ENCODE peak calls at places on chromosomes 11 and 22, in nine cellular contexts. G is GM12891, M is testis, W is amniotic stem cell, B is neural crest cell, L is astrocyte of the hippocampus, T is esophagus muscularis mucosa, P is keratinocyte, R is tibial nerve. C is an unnamed sample.

GRCh38 chr11:12139144-12139881 is 28.9 kb downstream of the MICAL2 start:
- DNase-seq in G (no peak), L (peak), P (no peak), T (no peak), W (no peak), R (no peak), M (no peak), B (no peak), C (no peak)

GRCh38 chr11:119992171-119993051 is 145.5 kb downstream of the TRIM29 start:
- DNase-seq in B (no peak), T (no peak), G (no peak), M (no peak), P (no peak), R (no peak), L (no peak), W (no peak), C (no peak)

GRCh38 chr11:125272092-125272491 is 107.5 kb downstream of the PKNOX2 start:
- DNase-seq in W (no peak), L (peak), G (no peak), M (no peak), T (no peak), B (no peak), R (no peak), P (peak), C (no peak)

GRCh38 chr22:19480173-19480568 is 451 bp downstream of the CDC45 start:
- DNase-seq in P (no peak), R (no peak), M (no peak), T (no peak), B (no peak), G (no peak), L (no peak), W (no peak), C (no peak)

GRCh38 chr22:37627545-37627944 is 11.9 kb upstream of the SH3BP1 start:
- DNase-seq in B (no peak), W (no peak), L (no peak), R (no peak), P (no peak), M (no peak), T (no peak), G (no peak), C (no peak)

GRCh38 chr11:17740649-17741235 is 6.2 kb downstream of the KCNC1 start:
- DNase-seq in P (no peak), R (no peak), M (no peak), B (no peak), T (no peak), L (no peak), W (no peak), G (no peak), C (no peak)

GRCh38 chr11:70104419-70104818 is 26.3 kb downstream of the ANO1 start:
- DNase-seq in M (no peak), B (no peak), W (no peak), T (no peak), G (no peak), L (no peak), R (no peak), P (no peak), C (no peak)

GRCh38 chr11:76944225-76944624 is 83.5 kb downstream of the ACER3 start:
- DNase-seq in R (no peak), L (no peak), W (no peak), T (no peak), M (no peak), P (no peak), B (no peak), G (no peak), C (no peak)

GRCh38 chr22:47625013-47625385 is 862.5 kb downstream of the TBC1D22A start:
- DNase-seq in G (no peak), M (no peak), W (no peak), T (no peak), R (no peak), B (no peak), L (no peak), P (no peak), C (peak)

GRCh38 chr22:49152146-49152929 is 675.3 kb downstream of the BRD1 start:
- DNase-seq in R (no peak), T (no peak), M (no peak), L (no peak), B (peak), G (no peak), W (no peak), P (no peak), C (no peak)

GRCh38 chr11:72326151-72326842 is 82.3 kb upstream of the PHOX2A start:
- DNase-seq in L (peak), G (no peak), M (no peak), P (peak), W (no peak), T (no peak), B (no peak), R (no peak), C (no peak)

GRCh38 chr11:13169709-13170108 is 107.9 kb upstream of the BMAL1 start:
- DNase-seq in R (no peak), W (peak), T (peak), L (peak), M (no peak), P (peak), B (no peak), G (no peak), C (no peak)

GRCh38 chr11:109338131-109338530 is 83.9 kb upstream of the C11orf87 start:
- DNase-seq in W (no peak), B (no peak), R (no peak), T (no peak), P (no peak), M (no peak), G (no peak), L (peak), C (no peak)

GRCh38 chr11:75273331-75273988 is 32.9 kb downstream of the TPBGL start:
- DNase-seq in W (no peak), R (no peak), B (no peak), P (no peak), T (no peak), M (no peak), L (no peak), G (no peak), C (no peak)

GRCh38 chr11:46162700-46163099 is 41.4 kb upstream of the PHF21A start:
- DNase-seq in L (no peak), W (no peak), T (no peak), B (no peak), G (no peak), P (no peak), R (no peak), M (no peak), C (no peak)

GRCh38 chr22:20549232-20549841 is 41.9 kb downstream of the MED15 start:
- DNase-seq in W (no peak), G (no peak), B (no peak), P (no peak), T (no peak), R (no peak), L (peak), M (no peak), C (no peak)

GRCh38 chr22:23503736-23504440 is 76.2 kb downstream of the IGLL1 start:
- DNase-seq in R (no peak), B (no peak), W (no peak), P (no peak), T (no peak), L (no peak), M (no peak), G (no peak), C (no peak)

GRCh38 chr11:69686856-69687255 is 11.7 kb upstream of the LTO1 start:
- DNase-seq in T (no peak), L (no peak), B (no peak), P (no peak), M (no peak), W (no peak), G (no peak), R (no peak), C (no peak)

GRCh38 chr22:27554841-27555456 is 246.6 kb downstream of the MN1 start:
- DNase-seq in T (no peak), M (no peak), R (no peak), G (no peak), W (no peak), B (no peak), P (no peak), L (peak), C (no peak)

GRCh38 chr11:116853461-116854073 is 16.1 kb upstream of the APOA1 start:
- DNase-seq in G (peak), T (no peak), R (no peak), W (peak), B (no peak), M (no peak), P (peak), L (peak), C (no peak)

GRCh38 chr22:38422615-38423511 is 32.1 kb downstream of the KCNJ4 start:
- DNase-seq in M (no peak), L (no peak), R (no peak), P (no peak), G (no peak), B (no peak), T (no peak), W (no peak), C (no peak)